ENCODE peak calls at places on chromosomes 13 and 19, in eight cellular contexts. U is PC-9, O is A549, R is pancreas, L is AG10803, X is HL-60, D is BJ, G is fibroblast of lung. S is an unnamed sample.

GRCh38 chr13:51590966-51591627 is 6.8 kb downstream of the WDFY2 start:
- DNase-seq in U (peak; percentile 46), O (peak; percentile 35), R (no peak), L (peak; percentile 99), X (peak; percentile 43), D (peak; percentile 96), G (peak; percentile 90), S (no peak)

GRCh38 chr13:40518481-40518882 is 148.0 kb downstream of the FOXO1 start:
- DNase-seq in U (peak; percentile 20), O (no peak), R (no peak), L (no peak), X (no peak), D (no peak), G (no peak), S (no peak)

GRCh38 chr13:45472171-45472705 is 7.5 kb downstream of the COG3 start:
- DNase-seq in U (no peak), O (no peak), R (no peak), L (no peak), X (no peak), D (no peak), G (peak; percentile 50), S (no peak)

GRCh38 chr13:113298001-113298945 is 1.2 kb downstream of the LAMP1 start:
- DNase-seq in U (peak; percentile 7), O (no peak), R (no peak), L (no peak), X (peak; percentile 21), D (no peak), G (peak; percentile 31), S (no peak)

GRCh38 chr13:94595006-94595942 is 678 bp downstream of the TGDS start:
- DNase-seq in U (peak; percentile 11), O (peak; percentile 11), R (no peak), L (peak; percentile 17), X (peak; percentile 66), D (no peak), G (peak; percentile 29), S (no peak)

GRCh38 chr13:80695841-80696240 is 354.9 kb upstream of the SPRY2 start:
- DNase-seq in U (no peak), O (no peak), R (no peak), L (no peak), X (no peak), D (no peak), G (no peak), S (no peak)

GRCh38 chr19:28864024-28864503 is 348.9 kb downstream of the UQCRFS1 start:
- DNase-seq in U (no peak), O (no peak), R (no peak), L (no peak), X (no peak), D (no peak), G (no peak), S (no peak)

GRCh38 chr13:43878897-43879322 is 630 bp downstream of the CCDC122 start:
- DNase-seq in U (peak; percentile 46), O (peak; percentile 41), R (peak; percentile 83), L (peak; percentile 88), X (peak; percentile 79), D (peak; percentile 45), G (peak; percentile 72), S (peak; percentile 88)

GRCh38 chr13:45433381-45433790 is 15.2 kb upstream of the SLC25A30 start:
- DNase-seq in U (no peak), O (no peak), R (no peak), L (no peak), X (no peak), D (no peak), G (no peak), S (no peak)

GRCh38 chr19:30323904-30324303 is 48.3 kb upstream of the ZNF536 start:
- DNase-seq in U (no peak), O (no peak), R (no peak), L (no peak), X (no peak), D (no peak), G (no peak), S (peak; percentile 5)

GRCh38 chr13:108313382-108313781 is 43.9 kb downstream of the TNFSF13B start:
- DNase-seq in U (no peak), O (no peak), R (no peak), L (no peak), X (no peak), D (no peak), G (peak; percentile 13), S (no peak)

GRCh38 chr19:44499559-44499958 is 763 bp downstream of the ZNF180 start:
- DNase-seq in U (no peak), O (no peak), R (no peak), L (no peak), X (no peak), D (no peak), G (no peak), S (no peak)
- TF ChIP-seq CTCF in U (no peak), O (no peak), R (no peak), L (no peak), X (no peak), D (no peak), G (no peak), S (no peak)

GRCh38 chr19:39349326-39349725 is 7.1 kb downstream of the SAMD4B start:
- DNase-seq in U (no peak), O (no peak), R (no peak), L (no peak), X (no peak), D (no peak), G (no peak), S (no peak)

GRCh38 chr19:39341720-39342604 is at the start of gene SAMD4B:
- DNase-seq in U (peak; percentile 99), O (peak; percentile 99), R (peak; percentile 100), L (peak; percentile 98), X (peak; percentile 98), D (peak; percentile 71), G (peak; percentile 98), S (peak; percentile 100)

GRCh38 chr19:39342647-39343305 is 555 bp downstream of the SAMD4B start:
- DNase-seq in U (no peak), O (no peak), R (peak; percentile 81), L (no peak), X (no peak), D (no peak), G (no peak), S (no peak)

GRCh38 chr19:39347332-39348227 is 5.4 kb downstream of the SAMD4B start:
- DNase-seq in U (no peak), O (no peak), R (no peak), L (no peak), X (no peak), D (no peak), G (no peak), S (no peak)

DNA sequence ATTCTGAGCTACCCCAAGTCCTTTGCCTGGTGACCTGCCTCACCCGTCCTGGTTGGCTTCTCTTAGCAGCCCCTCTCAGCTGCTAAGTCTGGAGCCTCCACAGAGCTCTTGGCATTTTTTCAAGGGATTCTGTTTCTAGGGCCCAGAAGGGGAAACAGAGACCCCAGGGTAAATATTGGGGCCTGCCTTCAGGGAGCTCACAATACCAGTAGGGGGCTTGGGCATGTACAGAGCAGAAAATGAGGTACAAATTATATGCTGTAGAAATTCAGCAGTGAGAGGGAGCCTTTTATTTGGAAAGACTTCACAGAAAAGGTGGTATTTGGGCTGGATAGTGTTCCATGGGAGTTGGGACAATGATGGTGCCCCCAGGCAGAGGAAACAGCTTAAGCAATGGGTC is 3.7 kb downstream of the SAMD4B start:
- DNase-seq in U (no peak), O (no peak), R (no peak), L (no peak), X (no peak), D (no peak), G (no peak), S (no peak)
- TF ChIP-seq CTCF in U (no peak), O (no peak), R (no peak), L (peak; percentile 13), X (no peak), D (peak; percentile 2), G (peak; percentile 9), S (no peak)

DNA sequence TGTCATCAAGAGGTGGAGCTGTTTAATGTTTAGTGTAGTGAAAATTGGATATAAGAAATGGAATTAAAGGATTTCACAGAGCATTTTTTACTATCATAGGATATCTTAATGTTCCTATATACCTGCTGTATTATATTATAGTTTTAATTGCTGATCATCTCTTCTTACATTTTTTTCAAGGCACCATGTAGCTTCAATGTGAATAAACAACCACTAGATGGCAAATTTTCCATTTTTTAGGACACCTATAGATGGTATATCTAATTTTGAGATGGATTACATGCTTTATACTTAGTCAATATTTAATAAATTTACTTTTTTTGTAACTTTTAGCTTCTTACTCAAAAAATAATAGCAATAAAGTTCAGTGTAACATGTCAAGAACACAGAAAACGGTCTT is 9.0 kb upstream of the ATXN8OS start:
- DNase-seq in U (no peak), O (no peak), R (no peak), L (no peak), X (no peak), D (no peak), G (peak; percentile 3), S (no peak)
- TF ChIP-seq CTCF in U (peak; percentile 64), O (no peak), R (no peak), L (peak; percentile 3), X (no peak), D (no peak), G (no peak), S (peak; percentile 59)

GRCh38 chr19:16678498-16678897 is 17.6 kb downstream of the TMEM38A start:
- DNase-seq in U (no peak), O (no peak), R (no peak), L (no peak), X (no peak), D (no peak), G (no peak), S (no peak)

GRCh38 chr19:16673226-16673625 is 12.3 kb downstream of the TMEM38A start:
- DNase-seq in U (no peak), O (no peak), R (no peak), L (no peak), X (peak; percentile 64), D (no peak), G (no peak), S (no peak)

GRCh38 chr19:16679811-16680210 is 18.9 kb downstream of the TMEM38A start:
- DNase-seq in U (no peak), O (no peak), R (no peak), L (no peak), X (no peak), D (no peak), G (no peak), S (no peak)

GRCh38 chr19:16676101-16676798 is 15.3 kb downstream of the TMEM38A start:
- DNase-seq in U (no peak), O (no peak), R (no peak), L (no peak), X (no peak), D (no peak), G (no peak), S (no peak)

DNA sequence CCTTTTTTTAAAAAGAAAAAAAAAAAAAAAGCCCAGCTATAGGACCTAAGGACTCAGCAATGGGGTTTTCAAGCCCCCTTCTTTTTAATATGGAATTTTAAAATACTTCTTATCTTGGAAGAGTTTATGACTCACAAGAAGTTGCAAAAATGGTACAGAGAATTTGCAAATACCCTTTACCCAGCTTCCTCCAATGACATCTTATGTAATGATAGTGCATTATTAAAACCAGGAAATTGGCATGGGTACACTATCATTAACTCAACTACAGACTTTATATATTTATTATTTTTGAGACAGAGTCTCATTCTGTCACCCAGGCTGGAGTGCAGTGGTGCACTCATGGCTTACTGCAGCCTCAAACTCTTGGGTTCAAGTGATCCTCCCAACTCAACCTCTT is 16.1 kb downstream of the TMEM38A start:
- DNase-seq in U (no peak), O (no peak), R (no peak), L (no peak), X (no peak), D (no peak), G (no peak), S (no peak)
- TF ChIP-seq CTCF in U (no peak), O (no peak), R (no peak), L (no peak), X (no peak), D (no peak), G (no peak), S (no peak)

GRCh38 chr19:15439078-15439799 is 10.5 kb downstream of the WIZ start:
- DNase-seq in U (no peak), O (no peak), R (no peak), L (no peak), X (peak; percentile 55), D (no peak), G (no peak), S (no peak)
- TF ChIP-seq CTCF in U (no peak), O (no peak), R (no peak), L (no peak), X (no peak), D (no peak), G (no peak), S (no peak)

S was measured in osteocyte.